ENCODE peak calls at places on chromosomes 11 and 22, in five cellular contexts. Y, O, E, I and N are unnamed samples.

GRCh38 chr22:43222281-43222680 is 35.3 kb upstream of the TTLL12 start:
- DNase-seq in Y (no peak), O (no peak), E (no peak), I (no peak), N (no peak)

GRCh38 chr11:122126024-122126678 is 10.1 kb upstream of the BLID start:
- DNase-seq in Y (no peak), O (no peak), E (no peak), I (no peak), N (no peak)

GRCh38 chr22:18077087-18077638 is 627 bp upstream of the PEX26 start:
- DNase-seq in Y (no peak), O (no peak), E (no peak), I (no peak), N (no peak)

GRCh38 chr11:27020736-27021135 is 19.9 kb upstream of the BBOX1 start:
- DNase-seq in Y (no peak), O (no peak), E (no peak), I (no peak), N (no peak)

GRCh38 chr11:83033972-83034672 is 37.6 kb downstream of the RAB30 start:
- DNase-seq in Y (no peak), O (peak), E (peak), I (no peak), N (peak)

GRCh38 chr11:66363805-66364535 is 7.6 kb downstream of the SLC29A2 start:
- DNase-seq in Y (peak), O (no peak), E (no peak), I (peak), N (peak)

GRCh38 chr11:1706634-1707400 is 9.8 kb downstream of the KRTAP5-6 start:
- DNase-seq in Y (no peak), O (peak), E (no peak), I (no peak), N (no peak)

GRCh38 chr11:9405721-9406120 is 21.3 kb downstream of the IPO7 start:
- DNase-seq in Y (no peak), O (no peak), E (no peak), I (no peak), N (no peak)

GRCh38 chr22:37117092-37117491 is 7.6 kb upstream of the TMPRSS6 start:
- DNase-seq in Y (no peak), O (no peak), E (no peak), I (no peak), N (no peak)

GRCh38 chr11:94424662-94425061 is 23.4 kb upstream of the GPR83 start:
- DNase-seq in Y (no peak), O (no peak), E (no peak), I (no peak), N (peak)

GRCh38 chr22:50731811-50732624 is 6.0 kb upstream of the ACR start:
- DNase-seq in Y (peak), O (peak), E (no peak), I (peak), N (peak)

GRCh38 chr11:33987975-33988580 is 63.5 kb upstream of the CAPRIN1 start:
- DNase-seq in Y (peak), O (peak), E (peak), I (peak), N (peak)

GRCh38 chr22:49701380-49702067 is 126.1 kb downstream of the BRD1 start:
- DNase-seq in Y (no peak), O (peak), E (no peak), I (no peak), N (no peak)

GRCh38 chr11:11578542-11578941 is 43.3 kb downstream of the GALNT18 start:
- DNase-seq in Y (no peak), O (no peak), E (no peak), I (no peak), N (no peak)

GRCh38 chr11:116980136-116980793 is 118.0 kb downstream of the SIK3 start:
- DNase-seq in Y (no peak), O (no peak), E (no peak), I (no peak), N (no peak)

GRCh38 chr11:110565344-110565684 is 135.6 kb downstream of the FDX1 start:
- DNase-seq in Y (no peak), O (peak), E (no peak), I (no peak), N (peak)

GRCh38 chr11:12942157-12942556 is 67.0 kb upstream of the RASSF10 start:
- DNase-seq in Y (no peak), O (peak), E (no peak), I (no peak), N (no peak)

GRCh38 chr11:2792376-2793250 is 92.8 kb upstream of the KCNQ1OT1 start:
- DNase-seq in Y (peak), O (no peak), E (no peak), I (no peak), N (peak)

GRCh38 chr11:36249271-36249670 is 40.0 kb downstream of the COMMD9 start:
- DNase-seq in Y (no peak), O (peak), E (no peak), I (no peak), N (peak)

GRCh38 chr11:120102862-120103118 is 35.1 kb downstream of the TRIM29 start:
- DNase-seq in Y (no peak), O (no peak), E (no peak), I (no peak), N (no peak)

GRCh38 chr11:119702261-119702591 is 26.8 kb downstream of the NECTIN1 start:
- DNase-seq in Y (no peak), O (peak), E (no peak), I (no peak), N (no peak)